ENCODE peak calls at places on chromosomes 1 and 21, in five cellular contexts. T is heart left ventricle, W is GM23248, D is heart right ventricle, P is K562. U is an unnamed sample.

GRCh38 chr1:94316183-94316582 is 78.8 kb upstream of the ARHGAP29 start:
- DNase-seq in T (no peak), W (no peak), D (no peak), P (no peak), U (no peak)

GRCh38 chr1:48568501-48568900 is 96.5 kb upstream of the SPATA6 start:
- DNase-seq in T (no peak), W (peak; percentile 9), D (no peak), P (no peak), U (no peak)

GRCh38 chr1:173330149-173330951 is 123.2 kb upstream of the TNFSF4 start:
- DNase-seq in T (no peak), W (peak; percentile 89), D (no peak), P (peak; percentile 21), U (peak; percentile 80)

GRCh38 chr1:89938171-89939055 is 56.5 kb upstream of the ZNF326 start:
- DNase-seq in T (no peak), W (peak; percentile 61), D (no peak), P (no peak), U (no peak)

GRCh38 chr21:37710555-37711293 is 205.5 kb downstream of the KCNJ6 start:
- DNase-seq in T (no peak), W (no peak), D (peak; percentile 16), P (no peak), U (peak; percentile 19)

GRCh38 chr21:35170244-35170756 is 121.2 kb upstream of the RUNX1 start:
- DNase-seq in T (no peak), W (no peak), D (no peak), P (no peak), U (no peak)

GRCh38 chr1:224873645-224874369 is 55.7 kb upstream of the DNAH14 start:
- DNase-seq in T (no peak), W (peak; percentile 81), D (no peak), P (no peak), U (peak; percentile 76)

GRCh38 chr1:59393211-59394180 is 96.6 kb downstream of the FGGY start:
- DNase-seq in T (peak; percentile 85), W (peak; percentile 79), D (peak; percentile 90), P (peak; percentile 14), U (peak; percentile 91)

GRCh38 chr1:210598135-210598652 is 269.5 kb downstream of the HHAT start:
- DNase-seq in T (no peak), W (peak; percentile 97), D (peak; percentile 14), P (no peak), U (no peak)

GRCh38 chr1:161801955-161802354 is 35.8 kb downstream of the ATF6 start:
- DNase-seq in T (no peak), W (no peak), D (no peak), P (no peak), U (no peak)

GRCh38 chr1:167791281-167792209 is 69.8 kb downstream of the MPZL1 start:
- DNase-seq in T (peak; percentile 33), W (peak; percentile 98), D (peak; percentile 50), P (no peak), U (no peak)

GRCh38 chr1:26021647-26022403 is at the start of gene EXTL1:
- DNase-seq in T (peak; percentile 84), W (peak; percentile 61), D (peak; percentile 79), P (no peak), U (peak; percentile 46)

GRCh38 chr21:45162115-45162514 is 87.7 kb downstream of the ADARB1 start:
- DNase-seq in T (no peak), W (no peak), D (no peak), P (no peak), U (no peak)

GRCh38 chr21:45164838-45165237 is 90.5 kb downstream of the ADARB1 start:
- DNase-seq in T (no peak), W (no peak), D (no peak), P (no peak), U (no peak)

GRCh38 chr21:45162809-45163208 is 88.4 kb downstream of the ADARB1 start:
- DNase-seq in T (no peak), W (no peak), D (no peak), P (no peak), U (no peak)

GRCh38 chr21:45164124-45164511 is 89.7 kb downstream of the ADARB1 start:
- DNase-seq in T (no peak), W (no peak), D (no peak), P (no peak), U (no peak)

DNA sequence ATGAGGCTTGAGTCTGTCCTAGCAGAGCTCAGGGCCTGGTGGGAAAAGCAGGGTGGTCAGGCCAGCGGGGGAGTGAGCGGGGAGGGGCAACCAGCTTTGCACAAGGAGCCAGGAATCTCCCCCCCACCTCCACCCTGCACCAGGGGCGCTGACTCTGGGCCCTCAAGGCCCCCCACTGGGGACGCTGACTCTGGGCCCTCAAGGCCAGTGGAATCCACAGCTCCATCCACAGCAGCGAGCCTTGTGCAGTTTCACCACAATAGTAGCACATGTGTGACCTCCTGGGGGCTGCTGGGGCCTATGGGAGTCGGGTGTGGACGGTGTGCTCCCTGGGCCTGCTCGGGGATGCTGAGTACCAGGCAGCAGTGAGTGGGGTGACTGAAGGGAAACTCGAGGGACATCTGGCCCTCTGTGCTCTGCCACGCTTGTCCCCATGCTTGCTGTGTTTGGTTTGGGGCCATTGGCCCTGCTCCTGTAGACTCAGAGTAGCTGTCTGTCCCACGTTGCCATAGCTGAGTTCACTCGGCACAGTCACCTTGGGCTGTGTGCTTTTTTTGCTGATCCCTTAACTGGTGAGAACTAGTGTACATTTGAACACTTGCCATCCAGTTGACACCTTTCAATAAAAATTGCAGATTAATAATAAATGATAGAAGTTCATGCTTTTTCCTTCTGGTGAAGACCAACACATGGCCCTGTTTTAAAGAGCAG is 89.2 kb downstream of the ADARB1 start:
- DNase-seq in T (no peak), W (no peak), D (no peak), P (no peak), U (no peak)
- H3K4me1 ChIP-seq in T (peaks cover 3% of the 10 kb centered on the region), W (peaks cover 16% of the 10 kb centered on the region), D (peaks cover 21% of the 10 kb centered on the region), P (peaks cover 9% of the 10 kb centered on the region), U (peaks cover 15% of the 10 kb centered on the region)

DNA sequence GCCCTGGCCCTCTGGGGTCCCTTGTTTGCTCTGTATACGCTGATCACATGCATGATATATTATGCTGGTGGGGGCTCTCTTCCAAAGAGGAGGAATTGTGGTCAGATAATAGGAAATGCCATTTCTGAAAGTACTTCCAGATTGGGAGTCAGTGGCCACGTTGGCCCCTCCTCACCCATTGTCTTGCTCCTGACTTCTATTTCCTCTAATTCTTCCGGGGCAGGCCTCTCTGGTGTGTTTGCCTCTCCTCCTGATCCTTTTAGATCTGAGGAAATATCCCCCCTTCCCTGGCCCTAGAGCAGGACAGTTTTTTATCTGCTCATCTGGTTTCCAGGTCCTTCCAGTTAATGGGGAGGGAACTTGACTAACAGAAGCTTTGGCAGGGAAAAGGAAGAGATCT is 2.9 kb downstream of the VANGL2 start:
- DNase-seq in T (no peak), W (no peak), D (no peak), P (no peak), U (no peak)
- H3K4me1 ChIP-seq in T (peaks cover 5% of the 10 kb centered on the region), W (no peaks in the 10 kb centered on the region), D (peaks cover 34% of the 10 kb centered on the region), P (peaks cover 31% of the 10 kb centered on the region), U (peaks cover 25% of the 10 kb centered on the region)

GRCh38 chr1:234725177-234726132 is 115.5 kb upstream of the IRF2BP2 start:
- DNase-seq in T (peak; percentile 41), W (peak; percentile 18), D (peak; percentile 69), P (peak; percentile 28), U (no peak)

GRCh38 chr1:234726359-234726836 is 116.4 kb upstream of the IRF2BP2 start:
- DNase-seq in T (peak; percentile 46), W (no peak), D (no peak), P (no peak), U (peak; percentile 50)

GRCh38 chr1:234728740-234729139 is 118.8 kb upstream of the IRF2BP2 start:
- DNase-seq in T (no peak), W (no peak), D (no peak), P (no peak), U (no peak)

GRCh38 chr1:234729566-234729965 is 119.6 kb upstream of the IRF2BP2 start:
- DNase-seq in T (no peak), W (peak; percentile 57), D (no peak), P (no peak), U (no peak)

DNA sequence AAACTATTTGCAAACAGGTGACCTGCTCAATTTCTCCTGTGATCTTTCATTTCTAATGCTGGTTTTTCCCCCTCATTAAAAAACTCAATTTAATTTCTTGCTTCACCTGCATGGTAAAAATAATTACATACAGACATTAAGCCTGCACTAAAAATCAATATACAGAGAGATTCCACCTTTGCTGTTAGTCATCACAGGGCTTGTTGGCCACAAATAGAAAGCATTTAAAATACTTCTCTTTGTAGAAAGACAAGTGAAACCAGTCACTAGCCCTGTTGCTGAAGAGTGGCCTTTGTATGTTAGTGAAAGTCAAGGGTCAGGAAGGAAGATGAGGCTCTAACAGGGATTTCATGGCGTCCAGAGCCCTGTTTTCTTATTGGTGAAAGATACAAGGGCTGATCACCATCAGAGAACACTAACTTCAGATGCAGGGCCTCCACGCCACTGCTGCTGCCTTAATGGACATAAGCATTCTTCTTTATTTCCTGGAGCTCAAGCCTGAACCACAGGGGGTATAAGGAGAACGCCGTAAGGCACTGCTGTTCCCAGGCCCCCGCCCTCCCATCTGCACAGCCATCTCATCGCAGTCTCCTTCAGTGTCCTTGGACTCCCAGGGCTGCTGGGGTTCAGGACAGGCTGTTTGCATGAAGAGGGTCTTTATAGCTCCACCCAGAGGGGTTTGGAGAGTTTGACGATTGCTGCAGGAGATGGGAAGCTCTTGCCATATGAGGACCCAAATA is 117.2 kb upstream of the IRF2BP2 start:
- DNase-seq in T (no peak), W (no peak), D (no peak), P (peak; percentile 45), U (no peak)
- H3K4me1 ChIP-seq in T (peaks cover 51% of the 10 kb centered on the region), W (peaks cover 43% of the 10 kb centered on the region), D (peaks cover 90% of the 10 kb centered on the region), P (peaks cover 87% of the 10 kb centered on the region), U (peaks cover 65% of the 10 kb centered on the region)

GRCh38 chr1:235006132-235006721 is 122.4 kb downstream of the TOMM20 start:
- DNase-seq in T (no peak), W (no peak), D (no peak), P (no peak), U (no peak)
- H3K4me1 ChIP-seq in T (no peaks in the 10 kb centered on the region), W (peaks cover 2% of the 10 kb centered on the region), D (peaks cover 19% of the 10 kb centered on the region), P (peaks cover 2% of the 10 kb centered on the region), U (no peaks in the 10 kb centered on the region)

DNA sequence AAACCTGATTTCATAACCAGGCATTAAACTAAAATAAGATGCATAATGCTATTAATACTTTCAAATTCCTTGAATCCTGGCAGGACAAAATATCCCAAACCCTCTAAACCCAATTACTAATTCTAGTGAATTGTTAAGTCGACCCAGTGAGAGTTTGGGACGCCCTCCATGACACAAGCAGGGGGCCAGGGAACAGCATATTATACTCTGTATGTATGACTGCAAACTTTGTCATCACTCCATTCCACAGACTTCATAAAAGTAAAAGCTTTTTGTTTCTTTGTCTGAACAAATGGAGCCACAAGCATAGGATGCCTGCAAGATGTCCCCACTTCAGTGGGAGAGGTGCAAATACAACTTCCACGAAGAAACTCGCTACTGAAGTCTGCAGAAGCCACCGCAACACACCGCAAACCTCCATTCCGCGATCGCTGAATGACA is 1.2 kb downstream of the TP53BP2 start:
- DNase-seq in T (no peak), W (peak; percentile 72), D (no peak), P (no peak), U (no peak)
- H3K4me1 ChIP-seq in T (no peaks in the 10 kb centered on the region), W (peaks cover 23% of the 10 kb centered on the region), D (peaks cover 53% of the 10 kb centered on the region), P (peaks cover 42% of the 10 kb centered on the region), U (peaks cover 36% of the 10 kb centered on the region)

GRCh38 chr1:206575894-206576737 is 36.1 kb downstream of the EIF2D start:
- DNase-seq in T (no peak), W (peak; percentile 25), D (no peak), P (no peak), U (no peak)
- H3K4me1 ChIP-seq in T (peaks cover 14% of the 10 kb centered on the region), W (peaks cover 15% of the 10 kb centered on the region), D (peaks cover 99% of the 10 kb centered on the region), P (peaks cover 47% of the 10 kb centered on the region), U (peaks cover 20% of the 10 kb centered on the region)

GRCh38 chr1:39182804-39183203 is 21.7 kb upstream of the MACF1 start:
- DNase-seq in T (no peak), W (no peak), D (no peak), P (no peak), U (no peak)
- H3K4me1 ChIP-seq in T (peaks cover 13% of the 10 kb centered on the region), W (peaks cover 44% of the 10 kb centered on the region), D (peaks cover 55% of the 10 kb centered on the region), P (peaks cover 36% of the 10 kb centered on the region), U (peaks cover 29% of the 10 kb centered on the region)